ENCODE peak calls at places on chromosomes 13 and 19, in four cellular contexts. One of them, this sample, is unnamed.

GRCh38 chr13:42364613-42365000 is 92.7 kb downstream of the AKAP11 start:
- DNase-seq in GM23338: peak; percentile 32
- DNase-seq in HFFc6: no peak
- DNase-seq in AG09319: no peak
- DNase-seq in this sample: peak; percentile 39

GRCh38 chr19:16821081-16821480 is 8.1 kb upstream of the SIN3B start:
- DNase-seq in GM23338: no peak
- DNase-seq in HFFc6: no peak
- DNase-seq in AG09319: no peak
- DNase-seq in this sample: no peak

GRCh38 chr19:47540748-47541147 is 25.9 kb upstream of the NAPA start:
- DNase-seq in GM23338: peak; percentile 74
- DNase-seq in HFFc6: peak; percentile 48
- DNase-seq in AG09319: peak; percentile 25
- DNase-seq in this sample: no peak

GRCh38 chr13:102191951-102192461 is 209.8 kb downstream of the FGF14 start:
- DNase-seq in GM23338: no peak
- DNase-seq in HFFc6: no peak
- DNase-seq in AG09319: no peak
- DNase-seq in this sample: peak; percentile 25

GRCh38 chr13:87656311-87656710 is 14.9 kb upstream of the SLITRK5 start:
- DNase-seq in GM23338: no peak
- DNase-seq in HFFc6: no peak
- DNase-seq in AG09319: no peak
- DNase-seq in this sample: peak; percentile 67

GRCh38 chr13:32783067-32783466 is 196.8 kb downstream of the PDS5B start:
- DNase-seq in GM23338: no peak
- DNase-seq in HFFc6: peak; percentile 23
- DNase-seq in AG09319: no peak
- DNase-seq in this sample: peak; percentile 29

GRCh38 chr13:41345921-41346589 is 35.0 kb downstream of the NAA16 start:
- DNase-seq in GM23338: peak; percentile 29
- DNase-seq in HFFc6: no peak
- DNase-seq in AG09319: no peak
- DNase-seq in this sample: no peak

GRCh38 chr19:8702350-8702749 is 3.8 kb upstream of the ACTL9 start:
- DNase-seq in GM23338: no peak
- DNase-seq in HFFc6: no peak
- DNase-seq in AG09319: no peak
- DNase-seq in this sample: peak; percentile 21

GRCh38 chr13:106534844-106535551 is 464 bp downstream of the EFNB2 start:
- DNase-seq in GM23338: peak; percentile 35
- DNase-seq in HFFc6: no peak
- DNase-seq in AG09319: no peak
- DNase-seq in this sample: peak; percentile 16

GRCh38 chr19:53580871-53581835 is 43.2 kb downstream of the ZNF331 start:
- DNase-seq in GM23338: peak; percentile 58
- DNase-seq in HFFc6: no peak
- DNase-seq in AG09319: no peak
- DNase-seq in this sample: no peak
- TF ChIP-seq CTCF in GM23338: no peak
- TF ChIP-seq CTCF in HFFc6: no peak
- TF ChIP-seq CTCF in AG09319: no peak
- TF ChIP-seq CTCF in this sample: no peak

GRCh38 chr13:60170414-60170813 is 6.7 kb upstream of the DIAPH3 start:
- DNase-seq in GM23338: no peak
- DNase-seq in HFFc6: no peak
- DNase-seq in AG09319: no peak
- DNase-seq in this sample: no peak

GRCh38 chr13:60174113-60174512 is 10.4 kb upstream of the DIAPH3 start:
- DNase-seq in GM23338: no peak
- DNase-seq in HFFc6: no peak
- DNase-seq in AG09319: no peak
- DNase-seq in this sample: no peak

GRCh38 chr13:60178327-60178726 is 14.6 kb upstream of the DIAPH3 start:
- DNase-seq in GM23338: no peak
- DNase-seq in HFFc6: no peak
- DNase-seq in AG09319: no peak
- DNase-seq in this sample: no peak

DNA sequence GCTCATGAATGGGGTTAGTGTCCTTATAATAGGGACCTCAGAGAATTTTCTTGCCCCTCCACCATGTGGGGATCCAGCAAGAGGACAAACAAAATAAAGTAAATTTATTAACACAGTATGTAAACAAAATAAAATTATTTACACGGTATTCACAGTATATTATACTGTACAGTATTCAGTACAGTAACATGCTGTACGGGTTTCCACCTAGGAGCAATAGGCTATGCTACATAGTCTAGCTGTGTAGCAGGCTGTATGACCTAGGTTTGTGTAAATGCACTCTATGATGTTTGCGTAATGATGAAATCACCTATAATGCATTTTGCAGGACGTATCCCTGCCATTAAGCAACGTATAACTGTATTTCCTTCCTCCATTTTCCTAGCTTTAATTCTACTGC is 11.8 kb upstream of the DIAPH3 start:
- DNase-seq in GM23338: no peak
- DNase-seq in HFFc6: no peak
- DNase-seq in AG09319: no peak
- DNase-seq in this sample: no peak
- TF ChIP-seq CTCF in GM23338: no peak
- TF ChIP-seq CTCF in HFFc6: no peak
- TF ChIP-seq CTCF in AG09319: no peak
- TF ChIP-seq CTCF in this sample: no peak

GRCh38 chr13:62626771-62627170 is 1211.1 kb upstream of the PCDH20 start:
- DNase-seq in GM23338: peak; percentile 83
- DNase-seq in HFFc6: no peak
- DNase-seq in AG09319: no peak
- DNase-seq in this sample: peak; percentile 3
- TF ChIP-seq CTCF in GM23338: peak; percentile 92
- TF ChIP-seq CTCF in HFFc6: peak; percentile 21
- TF ChIP-seq CTCF in AG09319: no peak
- TF ChIP-seq CTCF in this sample: peak; percentile 38

GRCh38 chr13:111117961-111118360 is 2.9 kb downstream of the ARHGEF7 start:
- DNase-seq in GM23338: no peak
- DNase-seq in HFFc6: no peak
- DNase-seq in AG09319: no peak
- DNase-seq in this sample: no peak

GRCh38 chr13:111120422-111120821 is 5.3 kb downstream of the ARHGEF7 start:
- DNase-seq in GM23338: no peak
- DNase-seq in HFFc6: no peak
- DNase-seq in AG09319: no peak
- DNase-seq in this sample: no peak

GRCh38 chr13:111117289-111117688 is 2.2 kb downstream of the ARHGEF7 start:
- DNase-seq in GM23338: no peak
- DNase-seq in HFFc6: no peak
- DNase-seq in AG09319: no peak
- DNase-seq in this sample: no peak

GRCh38 chr13:111119966-111120365 is 4.9 kb downstream of the ARHGEF7 start:
- DNase-seq in GM23338: no peak
- DNase-seq in HFFc6: no peak
- DNase-seq in AG09319: no peak
- DNase-seq in this sample: no peak

GRCh38 chr13:111118898-111119607 is 3.9 kb downstream of the ARHGEF7 start:
- DNase-seq in GM23338: no peak
- DNase-seq in HFFc6: no peak
- DNase-seq in AG09319: no peak
- DNase-seq in this sample: no peak
- TF ChIP-seq CTCF in GM23338: no peak
- TF ChIP-seq CTCF in HFFc6: no peak
- TF ChIP-seq CTCF in AG09319: no peak
- TF ChIP-seq CTCF in this sample: no peak

GRCh38 chr19:2389594-2389993 is 29.5 kb downstream of the TMPRSS9 start:
- DNase-seq in GM23338: no peak
- DNase-seq in HFFc6: no peak
- DNase-seq in AG09319: no peak
- DNase-seq in this sample: no peak
- TF ChIP-seq CTCF in GM23338: no peak
- TF ChIP-seq CTCF in HFFc6: no peak
- TF ChIP-seq CTCF in AG09319: no peak
- TF ChIP-seq CTCF in this sample: no peak

GRCh38 chr19:4831351-4832340 is at the start of gene TICAM1:
- DNase-seq in GM23338: peak; percentile 45
- DNase-seq in HFFc6: peak; percentile 40
- DNase-seq in AG09319: no peak
- DNase-seq in this sample: peak; percentile 49

GRCh38 chr19:4830332-4830731 is 1.2 kb downstream of the TICAM1 start:
- DNase-seq in GM23338: no peak
- DNase-seq in HFFc6: no peak
- DNase-seq in AG09319: no peak
- DNase-seq in this sample: no peak

GRCh38 chr19:4832776-4833175 is 1.3 kb upstream of the TICAM1 start:
- DNase-seq in GM23338: no peak
- DNase-seq in HFFc6: no peak
- DNase-seq in AG09319: no peak
- DNase-seq in this sample: no peak

GRCh38 chr19:4830768-4831265 is 695 bp downstream of the TICAM1 start:
- DNase-seq in GM23338: no peak
- DNase-seq in HFFc6: no peak
- DNase-seq in AG09319: no peak
- DNase-seq in this sample: no peak

DNA sequence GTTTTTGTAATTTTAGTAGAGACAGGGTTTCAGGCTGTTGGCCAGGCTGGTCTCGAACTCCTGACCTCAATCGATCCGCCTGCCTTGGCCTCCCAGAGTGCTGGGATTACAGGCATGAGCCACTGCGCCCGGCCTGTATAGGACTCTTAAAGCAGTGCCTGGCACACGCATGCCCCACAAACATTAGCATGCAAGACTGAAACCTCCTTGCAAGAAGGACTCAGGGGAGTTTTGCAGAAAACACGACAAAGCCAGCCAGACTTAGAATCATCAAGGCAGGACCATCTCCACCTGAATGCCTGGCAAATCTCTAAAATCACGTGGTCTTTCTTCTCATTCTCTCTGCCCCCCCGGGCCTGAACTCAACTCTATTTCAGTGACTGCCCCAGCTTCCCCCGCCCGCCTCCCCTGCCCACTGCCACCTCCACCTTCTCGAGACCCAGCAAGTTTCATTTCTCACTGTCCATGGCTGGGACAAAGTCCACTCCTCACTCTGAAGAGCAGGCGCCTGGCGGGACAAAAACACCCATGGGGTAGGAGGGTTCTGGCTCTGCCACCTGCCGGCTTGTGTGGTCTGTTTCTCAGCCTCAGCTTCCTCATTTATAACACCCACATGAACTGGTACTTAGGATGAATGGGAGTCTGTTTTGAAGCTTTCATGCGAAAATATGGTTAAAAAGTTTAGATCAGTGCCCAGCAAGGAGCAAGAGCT is 2.4 kb downstream of the TICAM1 start:
- DNase-seq in GM23338: no peak
- DNase-seq in HFFc6: no peak
- DNase-seq in AG09319: no peak
- DNase-seq in this sample: no peak
- TF ChIP-seq CTCF in GM23338: no peak
- TF ChIP-seq CTCF in HFFc6: no peak
- TF ChIP-seq CTCF in AG09319: no peak
- TF ChIP-seq CTCF in this sample: no peak

GRCh38 chr19:18539372-18539771 is 4.0 kb downstream of the FKBP8 start:
- DNase-seq in GM23338: no peak
- DNase-seq in HFFc6: no peak
- DNase-seq in AG09319: no peak
- DNase-seq in this sample: no peak
- TF ChIP-seq CTCF in GM23338: no peak
- TF ChIP-seq CTCF in HFFc6: no peak
- TF ChIP-seq CTCF in AG09319: no peak
- TF ChIP-seq CTCF in this sample: no peak